ENCODE peak calls at places on chromosome 3, in ten cellular contexts. Y, A, B, X, D, U, M, H, J and S are unnamed samples.

GRCh38 chr3:107857854-107858253 is 233.0 kb downstream of the CD47 start:
- DNase-seq in H (no peak), B (no peak), A (no peak), M (no peak), Y (no peak), X (no peak), D (no peak), J (no peak), U (no peak), S (no peak)

GRCh38 chr3:31776016-31776415 is 205.0 kb downstream of the OSBPL10 start:
- DNase-seq in Y (no peak), U (no peak), A (no peak), H (no peak), X (no peak), M (no peak), D (no peak), B (no peak), J (no peak), S (no peak)

GRCh38 chr3:11774296-11774877 is 72.3 kb downstream of the TAMM41 start:
- DNase-seq in U (peak; percentile 55), J (no peak), X (peak; percentile 77), Y (peak; percentile 3), B (peak; percentile 68), D (no peak), M (no peak), A (no peak), H (peak; percentile 90), S (no peak)

GRCh38 chr3:128337305-128337704 is 129.4 kb downstream of the DNAJB8 start:
- DNase-seq in X (no peak), U (no peak), M (no peak), Y (no peak), A (no peak), B (no peak), D (no peak), H (no peak), J (no peak), S (no peak)

GRCh38 chr3:25043757-25044156 is 384.3 kb upstream of the RARB start:
- DNase-seq in B (no peak), X (no peak), A (no peak), H (no peak), U (no peak), J (no peak), M (no peak), D (no peak), Y (no peak), S (no peak)

GRCh38 chr3:48765376-48765775 is 48.4 kb upstream of the IP6K2 start:
- DNase-seq in A (no peak), M (no peak), X (no peak), Y (no peak), D (no peak), B (no peak), J (no peak), H (no peak), U (no peak), S (no peak)

GRCh38 chr3:26236991-26237682 is 385.4 kb upstream of the LRRC3B start:
- DNase-seq in M (no peak), X (no peak), B (no peak), J (no peak), U (no peak), H (no peak), Y (no peak), A (no peak), D (no peak), S (no peak)

GRCh38 chr3:45124379-45124778 is 21.8 kb downstream of the CDCP1 start:
- DNase-seq in J (no peak), X (peak; percentile 79), U (peak; percentile 53), A (no peak), Y (no peak), H (no peak), D (no peak), B (peak; percentile 87), M (no peak), S (no peak)

GRCh38 chr3:172711457-172711800 is 562 bp upstream of the NCEH1 start:
- DNase-seq in M (no peak), X (peak; percentile 30), J (no peak), Y (no peak), U (no peak), H (no peak), A (no peak), D (no peak), B (no peak), S (no peak)

GRCh38 chr3:123300056-123300455 is 98.3 kb downstream of the SEC22A start:
- DNase-seq in B (no peak), Y (no peak), X (no peak), U (no peak), M (no peak), A (no peak), H (no peak), J (no peak), D (no peak), S (no peak)

GRCh38 chr3:9976736-9977709 is 9.6 kb downstream of the EMC3 start:
- DNase-seq in X (peak; percentile 76), B (peak; percentile 73), J (no peak), M (no peak), D (no peak), A (no peak), Y (no peak), H (no peak), U (peak; percentile 93), S (no peak)

GRCh38 chr3:30113906-30114305 is 492.5 kb upstream of the TGFBR2 start:
- DNase-seq in J (no peak), M (no peak), X (no peak), A (no peak), Y (no peak), D (no peak), U (no peak), B (no peak), H (no peak), S (no peak)

GRCh38 chr3:12908136-12908730 is 66.9 kb upstream of the RPL32 start:
- DNase-seq in U (no peak), X (no peak), H (no peak), Y (no peak), B (no peak), D (no peak), A (no peak), M (no peak), J (no peak), S (no peak)

GRCh38 chr3:164397462-164397861 is 680.8 kb downstream of the SI start:
- DNase-seq in A (no peak), X (no peak), D (no peak), H (no peak), B (no peak), J (no peak), U (no peak), M (no peak), Y (no peak), S (no peak)

GRCh38 chr3:42493126-42493797 is 9.2 kb upstream of the VIPR1 start:
- DNase-seq in A (no peak), H (no peak), X (no peak), D (no peak), M (no peak), J (no peak), U (no peak), B (no peak), Y (no peak), S (no peak)

GRCh38 chr3:122315619-122316018 is 9.4 kb upstream of the CSTA start:
- DNase-seq in M (no peak), J (no peak), D (no peak), X (no peak), U (no peak), B (no peak), H (peak; percentile 78), Y (no peak), A (no peak), S (no peak)

GRCh38 chr3:104629038-104629437 is 737.7 kb upstream of the ALCAM start:
- DNase-seq in Y (no peak), U (peak; percentile 37), J (no peak), H (no peak), M (no peak), D (no peak), X (peak; percentile 20), B (peak; percentile 38), A (no peak), S (no peak)

GRCh38 chr3:133361011-133361410 is 38.8 kb upstream of the BFSP2 start:
- DNase-seq in D (no peak), X (no peak), H (no peak), U (no peak), Y (no peak), J (no peak), B (no peak), M (no peak), A (no peak), S (no peak)